ENCODE peak calls at places on chromosomes 1 and 21, in four cellular contexts. X is H9, A is IMR-90, R is H1. K is an unnamed sample.
A peak's percentile ranks its signal among the peaks of the same experiment; 100 is the strongest.

GRCh38 chr21:37208056-37208705 is 59.0 kb downstream of the VPS26C start:
- DNase-seq in X (no peak), A (no peak), R (no peak), K (no peak)

GRCh38 chr21:45908536-45909237 is 72.9 kb upstream of the COL6A1 start:
- DNase-seq in X (no peak), A (no peak), R (no peak), K (no peak)

GRCh38 chr1:231926340-231926739 is 299.8 kb downstream of the DISC1 start:
- DNase-seq in X (no peak), A (no peak), R (no peak), K (no peak)

GRCh38 chr1:67299296-67299695 is 8.4 kb upstream of the IL12RB2 start:
- DNase-seq in X (no peak), A (no peak), R (no peak), K (no peak)

GRCh38 chr1:41108696-41109284 is 87.3 kb upstream of the SLFNL1 start:
- DNase-seq in X (no peak), A (peak; percentile 11), R (no peak), K (no peak)

GRCh38 chr1:15948091-15948591 is 27.8 kb downstream of the ZBTB17 start:
- DNase-seq in X (no peak), A (no peak), R (no peak), K (peak; percentile 60)

GRCh38 chr21:25895565-25896205 is 160.9 kb downstream of the GABPA start:
- DNase-seq in X (no peak), A (peak; percentile 45), R (no peak), K (no peak)

GRCh38 chr1:239719642-239720258 is 333.4 kb downstream of the CHRM3 start:
- DNase-seq in X (no peak), A (no peak), R (no peak), K (no peak)

GRCh38 chr21:44317241-44317782 is 17.5 kb downstream of the PFKL start:
- DNase-seq in X (no peak), A (no peak), R (no peak), K (no peak)

GRCh38 chr1:184827600-184828368 is 73.1 kb upstream of the EDEM3 start:
- DNase-seq in X (peak; percentile 33), A (peak; percentile 73), R (no peak), K (peak; percentile 86)

GRCh38 chr1:227764019-227764391 is 28.8 kb downstream of the SNAP47 start:
- DNase-seq in X (no peak), A (peak; percentile 35), R (no peak), K (peak; percentile 67)

GRCh38 chr1:170707959-170708666 is 44.2 kb downstream of the PRRX1 start:
- DNase-seq in X (no peak), A (peak; percentile 99), R (no peak), K (peak; percentile 36)

GRCh38 chr1:100627018-100627716 is 89.2 kb downstream of the GPR88 start:
- DNase-seq in X (no peak), A (peak; percentile 86), R (no peak), K (no peak)

GRCh38 chr1:95115708-95116137 is 1.4 kb upstream of the TLCD4 start:
- DNase-seq in X (no peak), A (no peak), R (no peak), K (no peak)

GRCh38 chr1:186741640-186742039 is 61.4 kb upstream of the PTGS2 start:
- DNase-seq in X (no peak), A (no peak), R (no peak), K (no peak)

GRCh38 chr1:63891211-63891610 is 117.4 kb downstream of the ROR1 start:
- DNase-seq in X (no peak), A (no peak), R (no peak), K (peak; percentile 47)

GRCh38 chr1:182054698-182055326 is 6.7 kb downstream of the ZNF648 start:
- DNase-seq in X (no peak), A (no peak), R (peak; percentile 77), K (peak; percentile 70)

GRCh38 chr1:56459260-56459659 is 120.1 kb downstream of the PLPP3 start:
- DNase-seq in X (no peak), A (no peak), R (no peak), K (no peak)

GRCh38 chr1:228367798-228368791 is 38.5 kb downstream of the TRIM11 start:
- DNase-seq in X (peak; percentile 50), A (no peak), R (no peak), K (peak; percentile 57)

GRCh38 chr1:11132571-11133293 is 33.1 kb upstream of the EXOSC10 start:
- DNase-seq in X (no peak), A (no peak), R (no peak), K (peak; percentile 3)

GRCh38 chr1:162367073-162367472 is 9.6 kb downstream of the SPATA46 start:
- DNase-seq in X (no peak), A (no peak), R (no peak), K (no peak)

GRCh38 chr1:179177182-179177581 is 52.3 kb downstream of the ABL2 start:
- DNase-seq in X (no peak), A (peak; percentile 55), R (no peak), K (peak; percentile 20)

GRCh38 chr21:44998086-44998620 is 58.3 kb downstream of the SLX9 start:
- DNase-seq in X (no peak), A (no peak), R (no peak), K (no peak)

GRCh38 chr1:248748211-248748610 is 7.3 kb downstream of the LYPD8 start:
- DNase-seq in X (no peak), A (no peak), R (no peak), K (no peak)

GRCh38 chr1:220826729-220827128 is 40.0 kb downstream of the MTARC1 start:
- DNase-seq in X (no peak), A (no peak), R (no peak), K (no peak)
- H3K18ac ChIP-seq in X (no peak overlapping the region), A (no peak overlapping the region), R (no peak overlapping the region), K (no peak overlapping the region)

GRCh38 chr1:155060736-155061135 is 2.8 kb upstream of the EFNA4 start:
- DNase-seq in X (no peak), A (no peak), R (no peak), K (no peak)
- H3K56ac ChIP-seq in X (no peak overlapping the region), A (no peak overlapping the region), R (no peak overlapping the region), K (no peak overlapping the region)

DNA sequence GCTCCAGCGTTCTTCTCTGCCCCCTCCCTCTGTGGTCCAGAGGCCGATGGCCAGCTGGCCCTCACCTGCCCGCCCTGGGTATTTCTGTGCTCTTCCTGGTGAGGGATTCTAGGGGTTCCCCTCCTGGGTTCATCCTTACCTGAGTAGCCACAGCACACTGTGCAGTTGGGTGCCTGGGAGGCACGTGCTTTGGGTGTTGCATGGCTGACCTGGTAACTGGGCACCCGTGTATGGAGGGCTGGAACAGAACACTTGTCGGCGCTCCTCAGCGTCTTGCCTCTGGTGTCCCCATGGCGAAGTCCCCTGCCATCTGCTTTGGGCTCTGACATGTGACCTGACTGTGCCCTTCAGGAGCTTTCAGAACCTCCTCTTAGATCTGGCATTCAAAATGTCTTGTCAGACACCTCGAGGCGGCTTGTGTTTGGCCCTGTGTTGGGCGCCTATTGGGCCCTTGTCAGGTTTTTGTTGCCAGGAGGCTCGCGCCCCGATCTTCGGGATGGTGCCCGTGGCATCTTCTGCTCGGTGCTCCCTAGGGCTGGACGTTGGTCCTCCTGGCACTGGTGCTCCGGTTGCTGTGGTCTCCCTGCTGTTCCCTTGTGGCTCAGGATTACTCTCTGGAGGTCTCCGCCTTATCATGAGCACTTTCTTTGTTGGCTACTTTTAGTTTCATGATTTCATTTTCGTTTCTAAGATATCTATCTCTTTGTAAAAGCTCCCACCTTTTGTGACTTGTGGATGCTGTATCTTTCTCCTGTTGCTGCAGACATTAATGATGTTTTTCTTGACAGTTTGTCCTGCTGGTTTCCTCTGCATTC is 28.5 kb downstream of the SKI start:
- DNase-seq in X (peak; percentile 31), A (no peak), R (no peak), K (no peak)
- H2BK120ac ChIP-seq in X (no peak overlapping the region), A (no peak overlapping the region), R (no peak overlapping the region), K (no peak overlapping the region)

GRCh38 chr1:28159243-28159642 is 17.2 kb downstream of the PTAFR start:
- DNase-seq in X (no peak), A (no peak), R (no peak), K (no peak)

GRCh38 chr1:28154083-28154594 is 22.4 kb downstream of the PTAFR start:
- DNase-seq in X (no peak), A (no peak), R (no peak), K (no peak)

GRCh38 chr1:28155628-28156027 is 20.9 kb downstream of the PTAFR start:
- DNase-seq in X (no peak), A (no peak), R (no peak), K (no peak)

GRCh38 chr1:28157901-28158300 is 18.6 kb downstream of the PTAFR start:
- DNase-seq in X (no peak), A (no peak), R (no peak), K (no peak)

GRCh38 chr1:28156821-28157220 is 19.7 kb downstream of the PTAFR start:
- DNase-seq in X (no peak), A (no peak), R (no peak), K (no peak)
- H3K18ac ChIP-seq in X (no peak overlapping the region), A (peak overlapping the region; percentile 97), R (no peak overlapping the region), K (no peak overlapping the region)

GRCh38 chr1:169704797-169705196 is 6.6 kb downstream of the SELL start:
- DNase-seq in X (no peak), A (no peak), R (no peak), K (no peak)
- H3K56ac ChIP-seq in X (no peak overlapping the region), A (no peak overlapping the region), R (no peak overlapping the region), K (no peak overlapping the region)

DNA sequence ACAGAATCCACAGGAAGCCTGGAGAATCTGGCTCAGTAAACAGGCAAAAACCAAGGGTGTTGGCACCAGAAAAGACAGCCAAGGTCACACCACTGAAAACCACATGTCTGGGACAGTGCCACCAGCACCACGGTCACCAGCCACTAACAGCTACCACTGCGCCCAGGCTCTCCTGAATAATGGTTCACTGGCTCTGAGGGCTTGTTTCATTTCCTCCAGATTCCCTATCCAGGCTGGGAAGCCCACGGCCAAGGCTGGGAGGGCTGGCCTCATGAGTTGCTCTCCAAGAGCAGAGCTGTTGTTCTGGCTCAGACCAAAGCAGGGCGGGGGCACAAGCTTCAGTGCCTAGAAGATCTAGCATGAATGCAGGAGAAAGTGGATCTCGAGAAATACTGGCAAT is 54.5 kb upstream of the PTGFRN start:
- DNase-seq in X (no peak), A (no peak), R (no peak), K (peak; percentile 56)
- H2BK120ac ChIP-seq in X (no peak overlapping the region), A (no peak overlapping the region), R (peak overlapping the region; percentile 37), K (peak overlapping the region; percentile 1)

DNA sequence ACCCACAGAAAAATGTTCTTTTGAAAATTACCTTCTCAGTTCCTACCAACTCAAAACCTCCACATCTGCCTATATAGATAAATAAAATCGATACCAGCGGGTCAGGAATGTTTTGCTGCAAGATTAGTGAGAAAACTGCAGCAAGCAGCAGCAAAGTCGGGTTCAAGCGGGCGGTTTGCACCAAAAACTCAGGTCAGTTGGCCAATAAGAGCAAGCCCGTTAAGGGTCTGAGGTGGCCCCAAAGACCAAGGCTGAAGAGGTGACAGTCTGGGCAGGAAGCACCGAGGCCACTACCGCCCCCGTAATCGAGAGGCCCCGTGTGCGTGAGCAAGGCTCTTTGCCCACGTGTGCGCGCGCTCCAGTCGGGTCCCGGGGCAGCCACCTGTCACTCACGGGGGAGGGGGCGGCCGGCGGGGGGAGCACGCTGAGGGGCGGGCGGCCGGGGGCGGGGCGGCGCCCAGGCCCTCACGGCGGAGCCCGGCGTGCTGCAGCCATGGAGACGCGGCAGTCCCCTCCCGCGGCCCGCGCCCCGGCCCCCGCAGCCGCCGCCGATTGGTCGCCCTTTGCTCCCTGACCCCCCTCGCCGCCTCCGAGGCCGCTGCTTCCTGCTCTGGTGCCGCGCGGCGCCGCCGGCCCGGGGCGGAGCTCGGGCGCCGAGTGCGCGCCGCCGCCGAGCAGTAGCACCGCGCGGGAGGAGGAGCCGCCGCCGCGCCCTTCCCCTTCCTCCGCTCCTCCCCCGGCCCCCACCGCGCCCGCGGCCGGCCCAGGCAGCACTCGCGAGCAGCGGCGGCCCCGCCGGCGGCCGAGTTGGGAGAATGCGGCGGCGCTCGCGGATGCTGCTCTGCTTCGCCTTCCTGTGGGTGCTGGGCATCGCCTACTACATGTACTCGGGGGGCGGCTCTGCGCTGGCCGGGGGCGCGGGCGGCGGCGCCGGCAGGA is at the start of gene GALNT2:
- DNase-seq in X (peak; percentile 95), A (peak; percentile 79), R (peak; percentile 89), K (peak; percentile 95)
- H3K18ac ChIP-seq in X (peak within 1 kb of the TSS; percentile 26), A (peak within 1 kb of the TSS; percentile 48), R (peak within 1 kb of the TSS; percentile 60), K (peak within 1 kb of the TSS; percentile 7)

K was measured in mesendoderm.